ENCODE peak calls at places on chromosome 22, in four cellular contexts. I is adrenal gland; N is CD8-positive, alpha-beta T cell; U is left lung. X is an unnamed sample.
A peak's percentile ranks its signal among the peaks of the same experiment; 100 is the strongest.

GRCh38 chr22:35349704-35350538 is 31.0 kb upstream of the HMOX1 start:
- DNase-seq in I (peak; percentile 55), N (no peak), U (peak; percentile 36), X (no peak)

GRCh38 chr22:35464399-35464798 is 64.5 kb downstream of the MCM5 start:
- DNase-seq in I (no peak), N (no peak), U (no peak), X (no peak)

GRCh38 chr22:50009765-50010675 is 2.5 kb downstream of the IL17REL start:
- DNase-seq in I (no peak), N (no peak), U (no peak), X (no peak)

GRCh38 chr22:29555065-29555644 is 1.6 kb upstream of the THOC5 start:
- DNase-seq in I (peak; percentile 53), N (no peak), U (no peak), X (no peak)

GRCh38 chr22:48138855-48139254 is 1376.4 kb downstream of the TBC1D22A start:
- DNase-seq in I (no peak), N (no peak), U (no peak), X (no peak)

GRCh38 chr22:29096736-29097669 is 24.2 kb downstream of the KREMEN1 start:
- DNase-seq in I (no peak), N (no peak), U (no peak), X (no peak)

GRCh38 chr22:50673231-50674126 is 856 bp downstream of the SHANK3 start:
- DNase-seq in I (no peak), N (no peak), U (no peak), X (no peak)

GRCh38 chr22:49903322-49904039 is 14.8 kb downstream of the ALG12 start:
- DNase-seq in I (no peak), N (no peak), U (no peak), X (no peak)

GRCh38 chr22:50500452-50500851 is 7.0 kb downstream of the LMF2 start:
- DNase-seq in I (peak; percentile 61), N (no peak), U (no peak), X (no peak)

GRCh38 chr22:41555325-41555724 is 5.5 kb upstream of the CSDC2 start:
- DNase-seq in I (peak; percentile 21), N (no peak), U (no peak), X (peak; percentile 40)

GRCh38 chr22:27400811-27401210 is 400.7 kb downstream of the MN1 start:
- DNase-seq in I (no peak), N (no peak), U (no peak), X (no peak)

GRCh38 chr22:41589260-41589600 is 410 bp downstream of the PMM1 start:
- DNase-seq in I (peak; percentile 49), N (no peak), U (peak; percentile 43), X (no peak)

GRCh38 chr22:26038365-26038764 is 130.9 kb upstream of the SEZ6L start:
- DNase-seq in I (no peak), N (no peak), U (no peak), X (no peak)

GRCh38 chr22:46070722-46071450 is 79.4 kb upstream of the PPARA start:
- DNase-seq in I (peak; percentile 68), N (no peak), U (peak; percentile 46), X (peak; percentile 84)

GRCh38 chr22:46351767-46352166 is 16.3 kb downstream of the TRMU start:
- DNase-seq in I (no peak), N (no peak), U (peak; percentile 24), X (no peak)

GRCh38 chr22:50041361-50042065 is 16.6 kb downstream of the TTLL8 start:
- DNase-seq in I (no peak), N (no peak), U (no peak), X (no peak)

GRCh38 chr22:24154826-24155225 is 26.5 kb upstream of the SUSD2 start:
- DNase-seq in I (no peak), N (no peak), U (no peak), X (no peak)

GRCh38 chr22:24156146-24156914 is 25.0 kb upstream of the SUSD2 start:
- DNase-seq in I (no peak), N (peak; percentile 22), U (no peak), X (no peak)

GRCh38 chr22:24156915-24157782 is 24.1 kb upstream of the SUSD2 start:
- DNase-seq in I (peak; percentile 83), N (peak; percentile 77), U (peak; percentile 91), X (peak; percentile 41)

GRCh38 chr22:24153959-24154358 is 27.3 kb upstream of the SUSD2 start:
- DNase-seq in I (no peak), N (no peak), U (no peak), X (no peak)

GRCh38 chr22:24155597-24156145 is 25.6 kb upstream of the SUSD2 start:
- DNase-seq in I (peak; percentile 85), N (peak; percentile 18), U (peak; percentile 83), X (peak; percentile 44)
- H3K27ac ChIP-seq in I (peak overlapping the region; percentile 24), N (peak overlapping the region; percentile 78), U (peak overlapping the region; percentile 91), X (peak overlapping the region; percentile 51)

DNA sequence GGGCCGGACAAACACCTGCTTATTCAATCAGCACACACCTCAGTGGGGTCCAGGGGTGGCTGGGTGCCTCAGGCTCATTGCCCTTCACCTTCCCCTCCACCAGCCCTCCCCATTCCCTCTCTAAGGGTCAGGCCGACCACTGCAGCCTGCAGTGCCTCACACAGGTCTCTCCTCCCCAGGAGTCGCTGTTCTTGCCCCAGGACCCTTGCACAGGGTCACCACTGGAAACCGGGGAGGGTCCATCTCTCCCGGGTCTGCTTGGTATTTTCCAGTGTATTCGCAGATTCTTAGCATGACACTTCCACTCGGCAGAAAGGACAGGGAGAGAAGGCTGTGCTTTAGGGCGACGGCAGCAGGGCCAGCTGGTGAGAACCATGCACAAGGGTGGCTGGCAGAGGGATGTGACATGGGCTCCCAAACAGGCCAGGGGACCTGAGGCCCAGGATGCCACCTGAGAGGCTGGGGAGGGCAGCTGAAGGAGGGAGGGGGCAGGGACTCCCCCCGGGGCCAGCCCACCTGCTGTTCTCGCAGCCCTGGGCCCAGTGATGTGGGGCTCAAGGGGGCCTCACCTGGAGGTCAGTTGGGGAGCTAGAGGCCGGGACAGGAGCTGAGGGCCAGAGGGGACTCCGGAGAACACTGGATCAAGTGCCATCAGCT is 16.1 kb upstream of the TBX1 start:
- DNase-seq in I (no peak), N (no peak), U (no peak), X (no peak)
- H3K27ac ChIP-seq in I (no peak overlapping the region), N (no peak overlapping the region), U (no peak overlapping the region), X (no peak overlapping the region)

GRCh38 chr22:20953342-20953608 is 13.8 kb upstream of the AIFM3 start:
- DNase-seq in I (no peak), N (no peak), U (no peak), X (no peak)
- H3K27ac ChIP-seq in I (no peak overlapping the region), N (no peak overlapping the region), U (no peak overlapping the region), X (no peak overlapping the region)

GRCh38 chr22:33656808-33657628 is 263.3 kb downstream of the LARGE1 start:
- DNase-seq in I (no peak), N (no peak), U (no peak), X (no peak)

GRCh38 chr22:33654173-33654890 is 265.9 kb downstream of the LARGE1 start:
- DNase-seq in I (no peak), N (no peak), U (no peak), X (no peak)

GRCh38 chr22:33658775-33659174 is 261.5 kb downstream of the LARGE1 start:
- DNase-seq in I (peak; percentile 49), N (no peak), U (no peak), X (no peak)

GRCh38 chr22:33657670-33658069 is 262.6 kb downstream of the LARGE1 start:
- DNase-seq in I (peak; percentile 22), N (no peak), U (no peak), X (no peak)

GRCh38 chr22:33659423-33659822 is 260.9 kb downstream of the LARGE1 start:
- DNase-seq in I (no peak), N (no peak), U (no peak), X (no peak)
- H3K27ac ChIP-seq in I (no peak overlapping the region), N (no peak overlapping the region), U (peak overlapping the region; percentile 53), X (no peak overlapping the region)

GRCh38 chr22:31291716-31292644 is at the start of gene PIK3IP1:
- DNase-seq in I (peak; percentile 94), N (peak; percentile 76), U (peak; percentile 93), X (peak; percentile 81)

GRCh38 chr22:31300896-31301295 is 8.6 kb upstream of the PIK3IP1 start:
- DNase-seq in I (no peak), N (no peak), U (no peak), X (no peak)

GRCh38 chr22:31295413-31295812 is 3.1 kb upstream of the PIK3IP1 start:
- DNase-seq in I (no peak), N (no peak), U (no peak), X (no peak)

GRCh38 chr22:31295831-31296230 is 3.5 kb upstream of the PIK3IP1 start:
- DNase-seq in I (no peak), N (no peak), U (no peak), X (no peak)

GRCh38 chr22:31296258-31296657 is 4.0 kb upstream of the PIK3IP1 start:
- DNase-seq in I (no peak), N (no peak), U (no peak), X (no peak)
- H3K27ac ChIP-seq in I (peak overlapping the region; percentile 76), N (peak overlapping the region; percentile 0), U (peak overlapping the region; percentile 68), X (peak overlapping the region; percentile 14)

DNA sequence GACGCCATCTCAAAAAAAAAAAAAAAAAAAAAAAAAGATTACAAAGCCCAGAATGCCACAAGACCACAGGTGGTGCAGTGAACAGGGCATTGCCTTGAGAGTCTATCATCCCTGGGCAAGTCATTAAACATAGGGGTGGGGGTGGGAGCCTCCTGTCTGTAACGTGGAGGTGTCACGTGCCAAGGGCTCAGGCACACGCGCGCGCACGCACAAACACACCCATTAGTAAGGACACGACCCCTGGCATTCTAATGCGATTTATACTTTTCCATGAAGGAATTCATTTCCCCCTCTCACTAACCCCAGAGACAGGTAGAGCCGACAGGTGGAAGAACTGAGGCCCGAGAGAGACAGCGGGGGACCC is 5.8 kb upstream of the GCAT start:
- DNase-seq in I (no peak), N (no peak), U (no peak), X (no peak)
- H3K27ac ChIP-seq in I (no peak overlapping the region), N (no peak overlapping the region), U (peak overlapping the region; percentile 57), X (no peak overlapping the region)